ENCODE peak calls at places on chromosomes 5 and 9, in four cellular contexts. F is cardiac muscle cell, D is iPS-NIHi11, N is lung microvascular endothelial cell. J is an unnamed sample.

GRCh38 chr5:14286007-14286406 is 142.9 kb downstream of the TRIO start:
- DNase-seq in F (peak; percentile 66), N (no peak), D (no peak), J (no peak)

GRCh38 chr9:129839324-129840023 is 4.2 kb downstream of the USP20 start:
- DNase-seq in F (no peak), D (no peak), N (no peak), J (no peak)

GRCh38 chr5:81749562-81750307 is 1.2 kb downstream of the SSBP2 start:
- DNase-seq in D (peak; percentile 51), N (peak; percentile 48), F (peak; percentile 29), J (peak; percentile 37)

GRCh38 chr5:57137401-57137800 is 36.5 kb upstream of the GPBP1 start:
- DNase-seq in N (no peak), D (no peak), F (no peak), J (no peak)

GRCh38 chr5:102755691-102756371 is 726 bp downstream of the PAM start:
- DNase-seq in D (peak; percentile 53), F (peak; percentile 74), N (peak; percentile 79), J (peak; percentile 11)

GRCh38 chr9:81759680-81760215 is 70.4 kb upstream of the TLE1 start:
- DNase-seq in D (no peak), F (peak; percentile 90), N (peak; percentile 98), J (no peak)

GRCh38 chr5:179759961-179760541 is 27.4 kb downstream of the MAML1 start:
- DNase-seq in D (no peak), N (no peak), F (no peak), J (no peak)

GRCh38 chr9:137393176-137394150 is 29.5 kb downstream of the EXD3 start:
- DNase-seq in F (no peak), D (no peak), N (no peak), J (no peak)

GRCh38 chr5:73494716-73495115 is 3.5 kb upstream of the BTF3 start:
- DNase-seq in F (peak; percentile 4), D (no peak), N (peak; percentile 73), J (no peak)

GRCh38 chr9:90343360-90343759 is 299.3 kb downstream of the DIRAS2 start:
- DNase-seq in F (peak; percentile 30), N (no peak), D (peak; percentile 47), J (peak; percentile 80)

GRCh38 chr5:150624334-150625163 is 15.9 kb upstream of the SYNPO start:
- DNase-seq in D (peak; percentile 95), N (peak; percentile 57), F (peak; percentile 55), J (no peak)

GRCh38 chr9:74064702-74065101 is 432.4 kb upstream of the RORB start:
- DNase-seq in F (no peak), D (no peak), N (no peak), J (no peak)

GRCh38 chr9:7117676-7118561 is 360.1 kb downstream of the KDM4C start:
- DNase-seq in D (no peak), N (no peak), F (peak; percentile 51), J (no peak)

GRCh38 chr5:50667079-50667652 is 729 bp downstream of the PARP8 start:
- DNase-seq in D (peak; percentile 55), F (peak; percentile 70), N (peak; percentile 29), J (peak; percentile 65)

GRCh38 chr9:79028101-79028500 is 543.7 kb upstream of the TLE4 start:
- DNase-seq in D (no peak), F (no peak), N (no peak), J (no peak)

GRCh38 chr9:87451149-87451548 is 46.5 kb upstream of the DAPK1 start:
- DNase-seq in N (no peak), F (no peak), D (no peak), J (no peak)

GRCh38 chr5:107546084-107546483 is 124.7 kb downstream of the EFNA5 start:
- DNase-seq in F (no peak), N (no peak), D (no peak), J (no peak)

GRCh38 chr5:174412374-174412773 is 312.0 kb upstream of the MSX2 start:
- DNase-seq in F (no peak), D (no peak), N (no peak), J (no peak)

GRCh38 chr9:15069106-15069505 is 158.9 kb upstream of the FREM1 start:
- DNase-seq in D (no peak), F (no peak), N (no peak), J (no peak)

GRCh38 chr5:101942321-101942882 is 353.7 kb downstream of the SLCO4C1 start:
- DNase-seq in D (peak; percentile 53), F (peak; percentile 6), N (peak; percentile 35), J (peak; percentile 51)

GRCh38 chr5:66516535-66516934 is 79.7 kb upstream of the MAST4 start:
- DNase-seq in D (no peak), N (no peak), F (no peak), J (no peak)

GRCh38 chr5:44809215-44809955 is 638 bp downstream of the MRPS30 start:
- DNase-seq in D (peak; percentile 33), N (peak; percentile 68), F (peak; percentile 60), J (peak; percentile 57)

GRCh38 chr9:134556531-134557068 is 85.0 kb upstream of the COL5A1 start:
- DNase-seq in F (peak; percentile 82), D (no peak), N (no peak), J (no peak)

GRCh38 chr9:34570422-34571179 is 18.9 kb downstream of the CNTFR start:
- DNase-seq in N (no peak), D (no peak), F (peak; percentile 38), J (no peak)

GRCh38 chr9:124855566-124855943 is 2.3 kb downstream of the WDR38 start:
- DNase-seq in F (no peak), N (no peak), D (no peak), J (no peak)